ENCODE peak calls at places on chromosomes 1 and 21, in seven cellular contexts. H is brain microvascular endothelial cell, G is pancreas, P is uterus, D is H9, T is foreskin keratinocyte, Z is right lobe of liver. W is an unnamed sample.

GRCh38 chr1:161242313-161242712 is 4.3 kb upstream of the NR1I3 start:
- DNase-seq in T (no peak), D (no peak), P (no peak), Z (no peak), H (no peak), G (no peak), W (no peak)

GRCh38 chr1:28877132-28877781 is 37.1 kb upstream of the EPB41 start:
- DNase-seq in T (peak), P (peak), D (peak), H (peak), G (peak), Z (peak), W (peak)

GRCh38 chr1:173570370-173571030 is 32.4 kb downstream of the SLC9C2 start:
- DNase-seq in H (no peak), G (no peak), T (no peak), Z (no peak), P (no peak), D (no peak), W (no peak)

GRCh38 chr1:21216835-21217811 is 40.4 kb upstream of the EIF4G3 start:
- DNase-seq in G (peak), D (peak), T (peak), H (peak), Z (peak), P (peak), W (no peak)

GRCh38 chr1:29482064-29482463 is 245.7 kb downstream of the PTPRU start:
- DNase-seq in P (no peak), H (no peak), D (no peak), Z (no peak), T (no peak), G (no peak), W (no peak)

GRCh38 chr1:212458817-212459216 is 26.1 kb downstream of the NENF start:
- DNase-seq in D (no peak), Z (no peak), H (no peak), T (no peak), G (no peak), P (no peak), W (no peak)

GRCh38 chr1:231695439-231696255 is 69.1 kb downstream of the DISC1 start:
- DNase-seq in P (no peak), T (no peak), Z (no peak), H (no peak), G (no peak), D (no peak), W (no peak)

GRCh38 chr1:26375081-26375480 is 2.5 kb upstream of the ZNF683 start:
- DNase-seq in T (no peak), P (no peak), D (no peak), Z (no peak), H (no peak), G (no peak), W (no peak)

GRCh38 chr1:178934574-178934945 is 63.7 kb upstream of the ANGPTL1 start:
- DNase-seq in T (no peak), H (no peak), Z (no peak), P (no peak), D (no peak), G (no peak), W (no peak)

GRCh38 chr21:43352568-43353281 is 74.2 kb downstream of the SIK1 start:
- DNase-seq in H (no peak), Z (no peak), T (no peak), D (no peak), G (no peak), P (no peak), W (no peak)

GRCh38 chr1:32538887-32539583 is at the start of gene ZBTB8A:
- DNase-seq in H (peak), T (peak), D (peak), Z (peak), G (peak), P (peak), W (peak)

GRCh38 chr1:234265861-234266260 is 107.4 kb upstream of the COA6 start:
- DNase-seq in P (no peak), G (no peak), Z (no peak), T (no peak), D (no peak), H (no peak), W (no peak)

GRCh38 chr1:3905953-3906671 is 6.0 kb upstream of the C1orf174 start:
- DNase-seq in H (no peak), D (no peak), Z (no peak), T (no peak), G (no peak), P (no peak), W (no peak)

GRCh38 chr1:205568135-205568468 is 63.6 kb downstream of the CDK18 start:
- DNase-seq in P (no peak), G (no peak), D (no peak), H (no peak), Z (peak), T (no peak), W (no peak)

GRCh38 chr1:159900086-159900680 is at the start of gene CFAP45:
- DNase-seq in D (peak), H (peak), G (peak), Z (peak), P (peak), T (peak), W (peak)

GRCh38 chr1:226604846-226605572 is 56.4 kb downstream of the STUM start:
- DNase-seq in P (no peak), H (no peak), D (no peak), G (no peak), Z (no peak), T (no peak), W (no peak)

GRCh38 chr1:201361652-201362504 is 15.6 kb downstream of the TNNT2 start:
- DNase-seq in G (no peak), Z (no peak), D (peak), P (no peak), T (peak), H (no peak), W (peak)

GRCh38 chr1:239997515-239998311 is 94.0 kb upstream of the FMN2 start:
- DNase-seq in G (peak), T (no peak), Z (no peak), H (no peak), P (no peak), D (peak), W (no peak)

GRCh38 chr1:149848340-149848771 is 51.0 kb upstream of the BOLA1 start:
- DNase-seq in G (no peak), D (no peak), H (no peak), T (no peak), Z (peak), P (no peak), W (no peak)

GRCh38 chr21:37874904-37875780 is 41.1 kb downstream of the KCNJ6 start:
- DNase-seq in G (no peak), H (no peak), D (no peak), P (no peak), T (no peak), Z (no peak), W (no peak)

GRCh38 chr1:215842905-215843304 is 275.8 kb downstream of the KCTD3 start:
- DNase-seq in D (no peak), T (no peak), G (no peak), H (no peak), P (no peak), Z (no peak), W (no peak)

GRCh38 chr21:21806711-21807597 is 808.7 kb downstream of the NCAM2 start:
- DNase-seq in G (no peak), H (no peak), T (no peak), P (no peak), D (no peak), Z (no peak), W (no peak)

GRCh38 chr1:19734472-19734999 is 65.2 kb downstream of the TMCO4 start:
- DNase-seq in G (no peak), P (no peak), Z (no peak), H (no peak), D (no peak), T (no peak), W (no peak)

GRCh38 chr1:35377553-35377952 is 109.0 kb downstream of the ZMYM4 start:
- DNase-seq in H (peak), P (no peak), D (no peak), T (peak), G (no peak), Z (no peak), W (no peak)

GRCh38 chr1:15243275-15244043 is 3.6 kb upstream of the FHAD1 start:
- DNase-seq in H (no peak), D (no peak), P (no peak), G (no peak), T (no peak), Z (no peak), W (no peak)

GRCh38 chr1:66396212-66396890 is 137.6 kb upstream of the SGIP1 start:
- DNase-seq in G (no peak), P (no peak), D (no peak), H (no peak), T (no peak), Z (no peak), W (no peak)

GRCh38 chr1:52727114-52727586 is 897 bp downstream of the ZYG11B start:
- DNase-seq in D (no peak), T (no peak), G (no peak), Z (peak), H (no peak), P (no peak), W (no peak)

GRCh38 chr1:169890761-169891538 is 2.7 kb downstream of the SCYL3 start:
- DNase-seq in P (no peak), Z (no peak), T (peak), D (no peak), G (no peak), H (no peak), W (no peak)

GRCh38 chr1:164092603-164093353 is 466.2 kb upstream of the PBX1 start:
- DNase-seq in H (no peak), P (no peak), G (no peak), T (no peak), D (no peak), Z (no peak), W (no peak)

GRCh38 chr1:98516306-98516705 is 145.2 kb upstream of the SNX7 start:
- DNase-seq in Z (no peak), H (no peak), D (no peak), T (peak), P (no peak), G (no peak), W (no peak)

GRCh38 chr1:3903141-3904005 is 3.3 kb upstream of the C1orf174 start:
- DNase-seq in P (no peak), D (no peak), H (no peak), Z (peak), T (no peak), G (peak), W (no peak)

GRCh38 chr1:211635602-211636205 is 39.7 kb downstream of the NEK2 start:
- DNase-seq in Z (no peak), G (no peak), T (no peak), D (no peak), P (no peak), H (no peak), W (no peak)

GRCh38 chr1:3727042-3727824 is 25.0 kb upstream of the CCDC27 start:
- DNase-seq in Z (no peak), G (no peak), P (no peak), T (no peak), H (no peak), D (peak), W (no peak)

GRCh38 chr1:218348628-218349185 is 3.6 kb downstream of the TGFB2 start:
- DNase-seq in H (no peak), D (no peak), P (no peak), G (no peak), Z (no peak), T (peak), W (no peak)

GRCh38 chr1:158329807-158330206 is 1.5 kb downstream of the CD1B start:
- DNase-seq in T (peak), P (no peak), G (no peak), Z (no peak), D (no peak), H (no peak), W (no peak)

GRCh38 chr1:114103992-114104391 is 49.7 kb downstream of the SYT6 start:
- DNase-seq in D (no peak), Z (no peak), H (no peak), T (no peak), G (no peak), P (no peak), W (no peak)

GRCh38 chr1:114105401-114105979 is 48.2 kb downstream of the SYT6 start:
- DNase-seq in D (no peak), H (no peak), P (no peak), T (no peak), G (no peak), Z (no peak), W (no peak)

GRCh38 chr1:114110011-114110410 is 43.7 kb downstream of the SYT6 start:
- DNase-seq in H (no peak), Z (no peak), P (no peak), D (no peak), G (no peak), T (no peak), W (no peak)

GRCh38 chr1:114108741-114109255 is 44.9 kb downstream of the SYT6 start:
- DNase-seq in P (no peak), T (peak), G (no peak), H (peak), D (no peak), Z (no peak), W (no peak)

DNA sequence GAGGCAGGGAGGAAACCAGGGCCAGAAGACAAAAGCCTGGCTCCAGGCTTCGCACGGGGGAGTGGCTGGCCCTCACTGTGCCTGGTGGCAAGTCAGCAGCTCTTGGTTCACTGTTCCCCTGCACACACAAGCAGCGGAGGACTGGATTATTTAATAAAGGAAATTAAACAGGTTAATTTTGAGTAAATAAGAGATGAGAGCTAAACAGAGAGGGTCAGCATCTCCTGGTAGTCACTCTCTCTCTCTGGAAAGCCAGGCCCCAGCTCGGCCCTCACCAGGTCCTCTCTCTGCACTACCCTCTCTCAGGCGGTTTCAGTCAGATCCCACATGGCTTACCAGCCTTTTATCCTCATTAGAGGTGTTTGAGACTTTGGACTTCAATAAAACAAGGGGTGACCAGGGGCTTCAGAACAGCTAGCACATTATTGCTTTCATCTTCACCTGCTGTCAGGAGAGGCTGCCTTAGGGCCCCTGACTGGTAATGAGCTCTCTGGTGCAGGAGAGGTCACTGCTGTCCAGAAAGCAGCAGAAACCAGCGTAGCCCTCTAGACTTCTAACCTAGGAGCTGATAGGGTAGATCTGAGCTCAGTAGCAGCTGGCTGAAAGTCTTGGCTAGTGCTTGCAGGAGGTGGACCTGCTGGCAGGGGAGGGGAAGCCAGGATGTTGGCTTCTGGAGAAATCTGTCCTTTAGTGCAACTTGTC is 46.0 kb downstream of the SYT6 start:
- DNase-seq in Z (no peak), T (no peak), G (no peak), D (no peak), P (no peak), H (no peak), W (no peak)
- TF ChIP-seq CTCF in Z (no peak), T (peak), G (no peak), D (no peak), P (no peak), H (no peak), W (no peak)

GRCh38 chr1:243735457-243735856 is 114.6 kb downstream of the AKT3 start:
- DNase-seq in P (no peak), T (no peak), G (no peak), Z (no peak), D (no peak), H (no peak), W (no peak)
- H3K27ac ChIP-seq in P (no peak), T (no peak), G (no peak), Z (no peak), D (no peak), H (no peak), W (no peak)

DNA sequence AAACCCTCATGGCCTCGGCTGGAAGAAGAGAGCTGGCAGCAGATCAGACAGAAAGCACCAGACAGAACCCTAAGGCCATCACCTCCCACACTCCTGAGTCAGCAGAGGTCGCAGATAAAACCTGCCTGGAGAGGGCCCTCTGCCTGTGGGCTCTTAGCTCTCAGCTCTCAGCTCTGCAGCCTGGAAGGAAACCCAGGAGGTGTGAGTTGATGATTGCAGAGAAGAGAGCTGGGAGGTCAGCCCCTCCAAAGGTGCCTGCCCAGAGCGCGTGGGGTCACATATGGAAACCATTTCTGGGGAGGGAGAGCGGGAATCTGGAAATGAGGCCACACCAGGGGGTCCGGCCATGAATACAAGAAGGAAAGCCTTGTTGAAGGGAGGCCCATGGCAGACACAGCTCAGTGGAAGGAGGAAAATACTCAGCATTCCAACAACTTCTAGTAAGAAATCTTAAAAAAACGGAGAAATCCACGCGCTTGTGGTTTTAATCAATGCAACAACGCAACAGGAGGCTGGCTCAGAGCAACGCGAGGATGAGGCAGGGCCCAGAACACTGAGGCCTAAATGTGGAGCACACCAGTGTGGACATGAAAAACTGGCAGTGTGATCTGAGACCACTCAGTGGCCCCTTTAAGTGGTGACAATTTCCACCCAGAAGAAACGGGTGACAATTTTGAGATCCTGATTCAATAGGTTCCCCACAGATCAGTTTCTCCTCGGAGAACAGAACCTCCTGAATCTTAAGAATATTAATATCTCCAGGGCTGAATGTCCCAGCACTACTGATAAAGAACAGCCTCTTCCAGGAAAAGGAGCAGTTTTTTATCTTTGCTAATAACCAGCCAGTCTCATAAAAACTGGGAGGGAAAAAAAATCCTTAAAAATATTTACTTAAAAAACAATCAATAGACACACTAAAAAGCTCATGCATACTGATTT is 45.7 kb downstream of the PSMG1 start:
- DNase-seq in H (peak), T (peak), D (peak), G (no peak), Z (no peak), P (no peak), W (peak)
- TF ChIP-seq CTCF in H (peak), T (peak), D (peak), G (no peak), Z (no peak), P (no peak), W (no peak)

DNA sequence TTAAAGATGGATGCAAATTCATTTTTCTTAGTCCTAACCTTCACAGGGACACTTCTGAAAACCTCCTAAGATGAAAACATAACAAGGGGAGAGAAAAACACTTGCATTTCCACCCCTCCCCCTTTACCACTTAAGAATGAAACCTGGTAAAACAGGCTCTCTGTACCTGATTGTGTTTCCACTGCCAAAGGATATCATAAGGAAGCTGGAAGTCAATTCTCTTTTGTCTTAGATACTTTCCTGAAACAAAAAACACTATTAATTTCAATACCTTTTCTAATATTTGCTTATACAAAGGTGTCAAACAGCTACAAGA is 59.1 kb downstream of the RUSC1 start:
- DNase-seq in H (no peak), P (no peak), D (no peak), T (no peak), Z (no peak), G (no peak), W (no peak)
- H3K27ac ChIP-seq in H (peak), P (peak), D (no peak), T (no peak), Z (no peak), G (no peak), W (no peak)

DNA sequence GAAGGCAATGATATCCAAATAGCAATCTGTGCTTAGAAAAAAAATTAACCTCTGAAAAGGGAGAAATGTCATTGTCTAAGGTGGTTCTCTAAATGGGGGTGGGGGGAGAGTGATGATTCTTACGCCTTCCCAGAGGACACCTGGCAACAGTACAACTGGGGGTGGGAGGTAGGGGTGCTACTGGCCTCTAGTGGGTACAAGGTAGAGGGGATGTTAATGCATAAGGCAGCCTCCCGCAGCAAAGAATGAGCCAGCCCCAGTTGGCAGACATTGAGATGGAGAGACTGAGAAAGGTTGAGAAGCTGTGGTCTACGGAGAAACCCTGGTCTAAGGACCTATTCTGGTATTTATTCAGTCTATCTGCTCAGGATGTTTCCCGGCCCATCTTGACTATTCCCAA is 472.2 kb upstream of the RUNX1 start:
- DNase-seq in Z (no peak), P (no peak), D (peak), T (no peak), G (no peak), H (no peak), W (no peak)
- TF ChIP-seq CTCF in Z (no peak), P (no peak), D (peak), T (no peak), G (no peak), H (no peak), W (no peak)

GRCh38 chr1:207817778-207818751 is 66.2 kb downstream of the CD46 start:
- DNase-seq in D (no peak), G (peak), H (no peak), T (no peak), P (peak), Z (peak), W (no peak)
- H3K27ac ChIP-seq in D (no peak), G (peak), H (peak), T (no peak), P (peak), Z (no peak), W (peak)

GRCh38 chr1:51519857-51520699 is 1.0 kb upstream of the EPS15 start:
- DNase-seq in H (peak), Z (no peak), P (no peak), T (peak), G (no peak), D (no peak), W (no peak)
- TF ChIP-seq CTCF in H (no peak), Z (no peak), P (no peak), T (no peak), G (no peak), D (no peak), W (no peak)

GRCh38 chr1:151980287-151981177 is 13.1 kb downstream of the S100A10 start:
- DNase-seq in G (no peak), P (peak), Z (no peak), T (peak), H (no peak), D (no peak), W (no peak)
- H3K27ac ChIP-seq in G (no peak), P (peak), Z (no peak), T (no peak), H (no peak), D (no peak), W (peak)

W was measured in RWPE1.